ENCODE peak calls at places on chromosomes 4 and X, in five cellular contexts. One of them, this sample, is unnamed.

GRCh38 chrX:13029831-13030771 is 14.3 kb downstream of the FAM9C start:
- DNase-seq in ascending aorta: no peak
- DNase-seq in uterus: no peak
- DNase-seq in RWPE1: no peak
- DNase-seq in CD8-positive, alpha-beta T cell: peak; percentile 69
- DNase-seq in this sample: no peak

GRCh38 chr4:15682790-15683495 is 1.3 kb downstream of the FAM200B start:
- DNase-seq in RWPE1: no peak
- DNase-seq in uterus: no peak
- DNase-seq in CD8-positive, alpha-beta T cell: no peak
- DNase-seq in ascending aorta: no peak
- DNase-seq in this sample: no peak

GRCh38 chrX:116317409-116317808 is 119.0 kb upstream of the SLC6A14 start:
- DNase-seq in RWPE1: no peak
- DNase-seq in CD8-positive, alpha-beta T cell: no peak
- DNase-seq in ascending aorta: no peak
- DNase-seq in uterus: no peak
- DNase-seq in this sample: no peak

GRCh38 chr4:31261632-31262031 is 541.5 kb downstream of the PCDH7 start:
- DNase-seq in RWPE1: no peak
- DNase-seq in uterus: no peak
- DNase-seq in CD8-positive, alpha-beta T cell: no peak
- DNase-seq in ascending aorta: no peak
- DNase-seq in this sample: no peak

GRCh38 chrX:148380614-148381561 is 119.5 kb upstream of the AFF2 start:
- DNase-seq in ascending aorta: no peak
- DNase-seq in uterus: no peak
- DNase-seq in CD8-positive, alpha-beta T cell: no peak
- DNase-seq in RWPE1: no peak
- DNase-seq in this sample: peak; percentile 16

GRCh38 chrX:54482839-54483593 is 13.0 kb downstream of the FGD1 start:
- DNase-seq in CD8-positive, alpha-beta T cell: no peak
- DNase-seq in uterus: peak; percentile 19
- DNase-seq in RWPE1: no peak
- DNase-seq in ascending aorta: no peak
- DNase-seq in this sample: no peak

GRCh38 chr4:6893449-6894085 is 16.1 kb upstream of the TBC1D14 start:
- DNase-seq in CD8-positive, alpha-beta T cell: no peak
- DNase-seq in uterus: no peak
- DNase-seq in ascending aorta: peak; percentile 44
- DNase-seq in RWPE1: no peak
- DNase-seq in this sample: no peak

GRCh38 chr4:100062921-100063320 is 112.8 kb upstream of the H2AZ1 start:
- DNase-seq in CD8-positive, alpha-beta T cell: no peak
- DNase-seq in RWPE1: no peak
- DNase-seq in ascending aorta: no peak
- DNase-seq in uterus: no peak
- DNase-seq in this sample: no peak

GRCh38 chr4:14096406-14096965 is 469.0 kb upstream of the BOD1L1 start:
- DNase-seq in uterus: no peak
- DNase-seq in CD8-positive, alpha-beta T cell: no peak
- DNase-seq in ascending aorta: no peak
- DNase-seq in RWPE1: no peak
- DNase-seq in this sample: no peak

GRCh38 chr4:14865804-14866203 is 136.5 kb upstream of the CPEB2 start:
- DNase-seq in RWPE1: no peak
- DNase-seq in uterus: no peak
- DNase-seq in ascending aorta: no peak
- DNase-seq in CD8-positive, alpha-beta T cell: no peak
- DNase-seq in this sample: no peak

GRCh38 chrX:138858438-138858837 is 146.9 kb upstream of the FGF13 start:
- DNase-seq in ascending aorta: no peak
- DNase-seq in RWPE1: peak; percentile 62
- DNase-seq in CD8-positive, alpha-beta T cell: no peak
- DNase-seq in uterus: no peak
- DNase-seq in this sample: no peak

GRCh38 chr4:102253860-102254259 is 91.4 kb downstream of the SLC39A8 start:
- DNase-seq in uterus: no peak
- DNase-seq in CD8-positive, alpha-beta T cell: no peak
- DNase-seq in RWPE1: no peak
- DNase-seq in ascending aorta: no peak
- DNase-seq in this sample: no peak

GRCh38 chrX:123738378-123738955 is 5.6 kb upstream of the THOC2 start:
- DNase-seq in ascending aorta: no peak
- DNase-seq in CD8-positive, alpha-beta T cell: no peak
- DNase-seq in uterus: no peak
- DNase-seq in RWPE1: no peak
- DNase-seq in this sample: no peak

GRCh38 chrX:129461801-129462456 is 61.4 kb downstream of the SMARCA1 start:
- DNase-seq in CD8-positive, alpha-beta T cell: no peak
- DNase-seq in uterus: no peak
- DNase-seq in RWPE1: no peak
- DNase-seq in ascending aorta: no peak
- DNase-seq in this sample: no peak

GRCh38 chrX:129462707-129463106 is 60.6 kb downstream of the SMARCA1 start:
- DNase-seq in ascending aorta: no peak
- DNase-seq in uterus: no peak
- DNase-seq in RWPE1: no peak
- DNase-seq in CD8-positive, alpha-beta T cell: no peak
- DNase-seq in this sample: no peak
- TF ChIP-seq CTCF in ascending aorta: peak; percentile 23
- TF ChIP-seq CTCF in uterus: no peak
- TF ChIP-seq CTCF in RWPE1: no peak
- TF ChIP-seq CTCF in CD8-positive, alpha-beta T cell: no peak
- TF ChIP-seq CTCF in this sample: no peak

GRCh38 chr4:173362666-173363065 is 8.1 kb upstream of the SAP30 start:
- DNase-seq in RWPE1: no peak
- DNase-seq in ascending aorta: no peak
- DNase-seq in uterus: no peak
- DNase-seq in CD8-positive, alpha-beta T cell: no peak
- DNase-seq in this sample: no peak

GRCh38 chr4:173357939-173358338 is 12.8 kb upstream of the SAP30 start:
- DNase-seq in uterus: no peak
- DNase-seq in CD8-positive, alpha-beta T cell: no peak
- DNase-seq in ascending aorta: no peak
- DNase-seq in RWPE1: no peak
- DNase-seq in this sample: no peak

GRCh38 chr4:173365359-173365996 is 5.3 kb upstream of the SAP30 start:
- DNase-seq in RWPE1: no peak
- DNase-seq in CD8-positive, alpha-beta T cell: no peak
- DNase-seq in uterus: no peak
- DNase-seq in ascending aorta: no peak
- DNase-seq in this sample: no peak

DNA sequence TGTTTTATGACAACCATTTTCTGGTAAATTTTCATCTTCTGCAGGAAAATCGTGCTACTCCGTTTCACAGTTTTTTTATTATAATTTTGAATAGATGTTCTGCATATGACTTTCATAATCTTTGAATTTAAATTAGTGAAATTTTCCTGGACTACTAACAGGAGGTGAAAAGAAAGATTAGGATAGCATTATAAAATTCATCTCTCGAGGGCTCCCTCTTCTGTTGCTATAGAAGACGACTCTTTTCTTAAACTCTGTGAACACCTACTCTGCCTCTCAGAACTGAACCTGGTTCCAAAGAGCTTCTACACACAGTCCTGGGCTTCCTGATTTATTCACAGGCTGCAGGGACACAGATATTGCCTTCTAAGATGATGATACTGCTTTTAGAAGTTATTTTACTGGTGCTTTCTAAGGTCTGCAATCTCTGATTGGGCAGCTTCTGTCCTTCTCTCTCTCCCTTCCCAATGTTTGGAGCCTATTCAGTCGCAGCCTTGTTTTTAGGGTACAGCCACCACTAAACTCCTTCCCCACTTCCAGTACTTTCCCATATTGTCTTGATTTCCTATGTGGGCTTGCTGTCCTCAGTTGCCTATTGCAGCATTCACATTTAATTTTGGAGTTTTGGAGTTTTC is 10.1 kb upstream of the SAP30 start:
- DNase-seq in uterus: no peak
- DNase-seq in CD8-positive, alpha-beta T cell: no peak
- DNase-seq in RWPE1: no peak
- DNase-seq in ascending aorta: no peak
- DNase-seq in this sample: no peak
- TF ChIP-seq CTCF in uterus: no peak
- TF ChIP-seq CTCF in CD8-positive, alpha-beta T cell: no peak
- TF ChIP-seq CTCF in RWPE1: peak; percentile 16
- TF ChIP-seq CTCF in ascending aorta: peak; percentile 38
- TF ChIP-seq CTCF in this sample: peak; percentile 22

DNA sequence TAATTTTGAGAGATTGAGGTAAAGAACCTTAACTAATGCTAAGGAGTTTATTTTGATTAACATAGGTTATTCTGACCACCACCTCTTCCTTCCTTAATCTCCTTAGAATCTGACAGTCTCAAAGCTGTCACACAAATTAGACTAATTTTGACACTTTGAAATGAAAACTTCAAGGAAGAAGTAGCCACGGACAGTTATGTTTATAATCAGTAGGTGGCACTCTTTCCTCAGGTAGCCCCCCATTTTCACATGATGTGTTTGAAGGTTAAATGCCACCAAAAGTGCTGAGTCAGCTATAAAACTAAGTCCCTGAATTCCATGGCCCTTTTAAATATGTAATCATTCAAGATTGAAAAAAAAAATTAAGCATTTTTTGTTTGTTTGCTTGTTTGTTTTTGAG is 22.4 kb downstream of the TMEM33 start:
- DNase-seq in RWPE1: peak; percentile 9
- DNase-seq in ascending aorta: no peak
- DNase-seq in CD8-positive, alpha-beta T cell: no peak
- DNase-seq in uterus: no peak
- DNase-seq in this sample: no peak
- TF ChIP-seq CTCF in RWPE1: peak; percentile 16
- TF ChIP-seq CTCF in ascending aorta: peak; percentile 14
- TF ChIP-seq CTCF in CD8-positive, alpha-beta T cell: peak; percentile 51
- TF ChIP-seq CTCF in uterus: no peak
- TF ChIP-seq CTCF in this sample: peak; percentile 24

GRCh38 chr4:121421594-121421993 is 40.8 kb upstream of the QRFPR start:
- DNase-seq in RWPE1: no peak
- DNase-seq in ascending aorta: no peak
- DNase-seq in uterus: no peak
- DNase-seq in CD8-positive, alpha-beta T cell: no peak
- DNase-seq in this sample: no peak
- TF ChIP-seq CTCF in RWPE1: no peak
- TF ChIP-seq CTCF in ascending aorta: no peak
- TF ChIP-seq CTCF in uterus: no peak
- TF ChIP-seq CTCF in CD8-positive, alpha-beta T cell: no peak
- TF ChIP-seq CTCF in this sample: no peak

This sample was measured in natural killer cell.